ENCODE peak calls at places on chromosome 1, in five cellular contexts. H is stomach, W is PC-9, C is transverse colon, S is tibial nerve. T is an unnamed sample.

GRCh38 chr1:241531195-241532172 is 694 bp upstream of the KMO start:
- DNase-seq in W (peak; percentile 76), H (no peak), C (no peak), S (no peak), T (no peak)

GRCh38 chr1:169151338-169151837 is 44.9 kb downstream of the ATP1B1 start:
- DNase-seq in S (no peak), W (no peak), C (no peak), H (no peak), T (no peak)

GRCh38 chr1:21665711-21666571 is 3.2 kb downstream of the RAP1GAP start:
- DNase-seq in H (peak; percentile 31), C (no peak), S (no peak), W (no peak), T (no peak)

GRCh38 chr1:18149113-18149641 is 41.6 kb downstream of the IGSF21 start:
- DNase-seq in W (no peak), H (no peak), C (no peak), S (no peak), T (no peak)

GRCh38 chr1:114668784-114669561 is 876 bp downstream of the DENND2C start:
- DNase-seq in S (no peak), H (no peak), C (no peak), W (peak; percentile 56), T (no peak)

GRCh38 chr1:108816049-108816882 is 40.6 kb downstream of the AKNAD1 start:
- DNase-seq in H (peak; percentile 45), C (peak; percentile 56), S (peak; percentile 70), W (peak; percentile 71), T (peak; percentile 20)

GRCh38 chr1:221392453-221392852 is 349.4 kb downstream of the DUSP10 start:
- DNase-seq in W (peak; percentile 67), C (peak; percentile 7), H (no peak), S (peak; percentile 23), T (no peak)

GRCh38 chr1:206952182-206952581 is 5.9 kb upstream of the PIGR start:
- DNase-seq in C (no peak), H (peak; percentile 43), W (peak; percentile 57), S (no peak), T (no peak)

GRCh38 chr1:68506386-68506785 is 9.5 kb upstream of the DEPDC1 start:
- DNase-seq in S (no peak), C (no peak), H (no peak), W (no peak), T (no peak)

GRCh38 chr1:37123266-37123665 is 89.0 kb upstream of the GRIK3 start:
- DNase-seq in S (no peak), H (no peak), W (no peak), C (no peak), T (no peak)

GRCh38 chr1:91889717-91890459 is 3.9 kb upstream of the TGFBR3 start:
- DNase-seq in C (no peak), H (no peak), W (peak; percentile 93), S (no peak), T (no peak)

GRCh38 chr1:204130989-204131892 is 20.6 kb downstream of the ETNK2 start:
- DNase-seq in C (no peak), H (no peak), W (peak; percentile 88), S (no peak), T (no peak)

GRCh38 chr1:107936498-107937481 is 28.2 kb downstream of the VAV3 start:
- DNase-seq in C (peak; percentile 22), S (no peak), W (peak; percentile 100), H (peak; percentile 78), T (peak; percentile 55)

GRCh38 chr1:114512595-114513280 is 1.7 kb upstream of the TRIM33 start:
- DNase-seq in H (no peak), W (no peak), S (no peak), C (no peak), T (no peak)

GRCh38 chr1:223189903-223190724 is 47.1 kb upstream of the TLR5 start:
- DNase-seq in W (peak; percentile 92), H (no peak), S (no peak), C (no peak), T (no peak)

GRCh38 chr1:101259744-101260148 is 22.9 kb downstream of the S1PR1 start:
- DNase-seq in C (no peak), W (peak; percentile 91), S (no peak), H (no peak), T (no peak)

GRCh38 chr1:94970783-94971182 is 43.9 kb upstream of the CNN3 start:
- DNase-seq in H (no peak), W (no peak), S (no peak), C (no peak), T (no peak)

GRCh38 chr1:65658122-65658521 is 134.6 kb upstream of the PDE4B start:
- DNase-seq in C (no peak), S (no peak), H (no peak), W (no peak), T (no peak)

GRCh38 chr1:152745289-152745704 is 12.5 kb upstream of the KPRP start:
- DNase-seq in H (no peak), C (no peak), S (no peak), W (no peak), T (no peak)

GRCh38 chr1:23562138-23562819 is 3.0 kb upstream of the ID3 start:
- DNase-seq in H (peak; percentile 93), C (peak; percentile 93), S (peak; percentile 94), W (peak; percentile 76), T (no peak)

GRCh38 chr1:93344886-93345632 is 648 bp upstream of the DR1 start:
- DNase-seq in H (no peak), S (no peak), W (peak; percentile 40), C (no peak), T (no peak)

GRCh38 chr1:200332716-200333115 is 77.1 kb downstream of the ZNF281 start:
- DNase-seq in H (no peak), C (no peak), W (no peak), S (no peak), T (no peak)

GRCh38 chr1:37485902-37486679 is 11.7 kb downstream of the ZC3H12A start:
- DNase-seq in W (no peak), H (peak; percentile 39), S (no peak), C (no peak), T (no peak)

GRCh38 chr1:24912359-24913273 is 17.5 kb downstream of the RUNX3 start:
- DNase-seq in S (no peak), W (no peak), H (no peak), C (no peak), T (no peak)

GRCh38 chr1:2407166-2407990 is 5.0 kb downstream of the PEX10 start:
- DNase-seq in C (no peak), W (peak; percentile 17), S (no peak), H (no peak), T (no peak)

GRCh38 chr1:40381268-40382109 is 8.0 kb downstream of the SMAP2 start:
- DNase-seq in W (no peak), C (no peak), H (no peak), S (no peak), T (no peak)

GRCh38 chr1:84300991-84301758 is at the start of gene SAMD13:
- DNase-seq in W (no peak), C (peak; percentile 90), S (peak; percentile 49), H (peak; percentile 90), T (no peak)

GRCh38 chr1:58358311-58358710 is 188.2 kb downstream of the OMA1 start:
- DNase-seq in H (no peak), W (peak; percentile 54), S (no peak), C (no peak), T (no peak)

GRCh38 chr1:20551945-20552727 is at the start of gene FAM43B:
- DNase-seq in H (no peak), C (peak; percentile 16), W (no peak), S (no peak), T (no peak)

GRCh38 chr1:42162181-42162580 is 2.4 kb downstream of the GUCA2A start:
- DNase-seq in W (no peak), H (no peak), C (no peak), S (no peak), T (no peak)

GRCh38 chr1:42153598-42153995 is 387 bp downstream of the GUCA2B start:
- DNase-seq in C (peak; percentile 43), S (no peak), W (no peak), H (no peak), T (no peak)

GRCh38 chr1:42155362-42155761 is 2.2 kb downstream of the GUCA2B start:
- DNase-seq in W (no peak), H (no peak), C (no peak), S (no peak), T (no peak)

GRCh38 chr1:42154685-42155084 is 1.5 kb downstream of the GUCA2B start:
- DNase-seq in S (no peak), H (no peak), W (no peak), C (no peak), T (no peak)

GRCh38 chr1:42157667-42158066 is 4.5 kb downstream of the GUCA2B start:
- DNase-seq in C (no peak), S (no peak), H (no peak), W (no peak), T (no peak)
- H3K4me1 ChIP-seq in C (peaks cover 4% of the 10 kb centered on the region), S (no peaks in the 10 kb centered on the region), H (peaks cover 8% of the 10 kb centered on the region), W (peaks cover 1% of the 10 kb centered on the region), T (no peaks in the 10 kb centered on the region)

GRCh38 chr1:51664412-51665240 is 47.7 kb downstream of the OSBPL9 start:
- DNase-seq in C (no peak), S (no peak), H (no peak), W (no peak), T (no peak)
- H3K4me1 ChIP-seq in C (peaks cover 19% of the 10 kb centered on the region), S (no peaks in the 10 kb centered on the region), H (peaks cover 21% of the 10 kb centered on the region), W (peaks cover 25% of the 10 kb centered on the region), T (no peaks in the 10 kb centered on the region)

DNA sequence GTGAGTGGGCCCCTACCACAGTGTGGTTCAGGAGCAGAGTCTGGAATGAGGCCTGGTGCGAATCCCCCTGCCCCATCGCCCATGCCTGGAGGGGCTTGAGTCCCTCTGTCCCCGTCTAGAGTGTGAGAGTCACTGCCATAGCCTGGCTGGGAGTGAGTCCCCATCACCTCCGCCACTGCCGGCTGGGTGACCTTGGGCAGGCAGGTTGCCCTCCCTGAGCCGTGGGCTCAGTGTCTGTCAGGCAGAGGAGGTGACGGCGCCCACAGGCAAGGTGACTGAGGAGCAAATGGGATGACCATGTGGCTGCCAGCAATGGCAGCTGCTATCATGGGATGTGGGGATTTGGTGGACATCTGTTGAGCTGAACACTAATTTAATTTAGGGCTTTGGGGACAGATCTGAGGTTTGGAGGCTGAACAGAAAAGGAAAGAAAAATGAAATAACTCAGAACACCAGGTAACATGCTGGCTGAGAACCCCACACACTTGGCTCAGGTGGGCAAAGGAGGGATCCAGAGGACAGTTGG is 38.1 kb upstream of the GPR153 start:
- DNase-seq in W (no peak), H (no peak), C (no peak), S (no peak), T (no peak)
- H3K4me1 ChIP-seq in W (peaks cover 20% of the 10 kb centered on the region), H (no peaks in the 10 kb centered on the region), C (no peaks in the 10 kb centered on the region), S (no peaks in the 10 kb centered on the region), T (no peaks in the 10 kb centered on the region)

GRCh38 chr1:156886583-156887302 is 6.8 kb upstream of the PEAR1 start:
- DNase-seq in C (no peak), W (no peak), H (no peak), S (no peak), T (no peak)
- H3K4me1 ChIP-seq in C (no peaks in the 10 kb centered on the region), W (no peaks in the 10 kb centered on the region), H (peaks cover 1% of the 10 kb centered on the region), S (no peaks in the 10 kb centered on the region), T (peaks cover 4% of the 10 kb centered on the region)

GRCh38 chr1:89640440-89640839 is 7.5 kb downstream of the LRRC8C start:
- DNase-seq in H (no peak), C (no peak), W (no peak), S (no peak), T (no peak)
- H3K4me1 ChIP-seq in H (no peaks in the 10 kb centered on the region), C (no peaks in the 10 kb centered on the region), W (peaks cover 22% of the 10 kb centered on the region), S (no peaks in the 10 kb centered on the region), T (no peaks in the 10 kb centered on the region)

GRCh38 chr1:3544050-3544977 is 67.0 kb downstream of the MEGF6 start:
- DNase-seq in H (no peak), S (no peak), C (no peak), W (no peak), T (no peak)
- H3K4me1 ChIP-seq in H (peaks cover 8% of the 10 kb centered on the region), S (no peaks in the 10 kb centered on the region), C (no peaks in the 10 kb centered on the region), W (peaks cover 77% of the 10 kb centered on the region), T (peaks cover 5% of the 10 kb centered on the region)